ENCODE peak calls at places on chromosomes 5 and 9, in seven cellular contexts. H, T, B, U, I, S and Y are unnamed samples. For H3K36me3, the result is how much of the 10 kb centered on the place peaks cover.

GRCh38 chr5:179196420-179197079 is 136.4 kb downstream of the ZNF354C start:
- DNase-seq in H (no peak), T (no peak), B (no peak), U (no peak), I (no peak), S (no peak), Y (no peak)

GRCh38 chr9:135303280-135303647 is 176.3 kb upstream of the PPP1R26 start:
- DNase-seq in H (no peak), T (no peak), B (no peak), U (no peak), I (no peak), S (no peak), Y (peak)

GRCh38 chr9:125269014-125269397 is 7.4 kb downstream of the GAPVD1 start:
- DNase-seq in H (no peak), T (no peak), B (no peak), U (no peak), I (no peak), S (no peak), Y (no peak)

GRCh38 chr9:131226226-131226625 is 50.1 kb downstream of the FAM78A start:
- DNase-seq in H (no peak), T (no peak), B (no peak), U (no peak), I (no peak), S (no peak), Y (no peak)

GRCh38 chr5:173010547-173011464 is 27.2 kb downstream of the ATP6V0E1 start:
- DNase-seq in H (peak), T (no peak), B (no peak), U (peak), I (no peak), S (peak), Y (peak)

GRCh38 chr5:40754381-40755092 is 1.2 kb downstream of the TTC33 start:
- DNase-seq in H (no peak), T (peak), B (no peak), U (peak), I (no peak), S (no peak), Y (no peak)

GRCh38 chr9:107215381-107215780 is 67.7 kb upstream of the RAD23B start:
- DNase-seq in H (no peak), T (peak), B (no peak), U (peak), I (no peak), S (no peak), Y (no peak)

GRCh38 chr9:84711936-84712335 is 42.4 kb downstream of the NTRK2 start:
- DNase-seq in H (peak), T (peak), B (no peak), U (no peak), I (no peak), S (peak), Y (no peak)

GRCh38 chr5:172168311-172168710 is 19.7 kb downstream of the STK10 start:
- DNase-seq in H (no peak), T (no peak), B (no peak), U (no peak), I (no peak), S (no peak), Y (no peak)

GRCh38 chr5:50759526-50760280 is 93.3 kb downstream of the PARP8 start:
- DNase-seq in H (no peak), T (no peak), B (no peak), U (no peak), I (no peak), S (no peak), Y (no peak)

GRCh38 chr5:133469846-133470245 is 142.5 kb downstream of the FSTL4 start:
- DNase-seq in H (no peak), T (no peak), B (no peak), U (no peak), I (no peak), S (no peak), Y (no peak)

GRCh38 chr9:137441289-137441934 is at the start of gene ENTPD8:
- DNase-seq in H (no peak), T (peak), B (peak), U (no peak), I (no peak), S (no peak), Y (peak)

GRCh38 chr9:111897831-111898144 is 1.2 kb downstream of the UGCG start:
- DNase-seq in H (no peak), T (peak), B (no peak), U (no peak), I (peak), S (no peak), Y (no peak)

GRCh38 chr5:59328801-59329296 is 564.7 kb downstream of the PDE4D start:
- DNase-seq in H (no peak), T (no peak), B (no peak), U (peak), I (no peak), S (no peak), Y (no peak)

GRCh38 chr9:93247099-93247865 is 63.3 kb downstream of the WNK2 start:
- DNase-seq in H (no peak), T (no peak), B (peak), U (no peak), I (no peak), S (no peak), Y (no peak)

GRCh38 chr5:179766021-179766725 is 27.6 kb upstream of the LTC4S start:
- DNase-seq in H (no peak), T (no peak), B (peak), U (peak), I (no peak), S (peak), Y (no peak)

GRCh38 chr5:141814064-141814982 is 63.9 kb downstream of the PCDH1 start:
- DNase-seq in H (peak), T (peak), B (no peak), U (no peak), I (peak), S (peak), Y (peak)

GRCh38 chr5:151005187-151005974 is 15.0 kb upstream of the GPX3 start:
- DNase-seq in H (no peak), T (no peak), B (no peak), U (no peak), I (no peak), S (peak), Y (no peak)

GRCh38 chr5:176817864-176818377 is 7.6 kb downstream of the UNC5A start:
- DNase-seq in H (no peak), T (peak), B (no peak), U (no peak), I (no peak), S (peak), Y (no peak)

GRCh38 chr5:141778211-141778610 is 96.2 kb upstream of the ARAP3 start:
- DNase-seq in H (no peak), T (no peak), B (no peak), U (peak), I (no peak), S (peak), Y (no peak)

GRCh38 chr5:14901462-14902051 is 30.0 kb upstream of the ANKH start:
- DNase-seq in H (no peak), T (no peak), B (no peak), U (peak), I (no peak), S (peak), Y (peak)

GRCh38 chr5:71883745-71884103 is 164.6 kb downstream of the CARTPT start:
- DNase-seq in H (peak), T (no peak), B (no peak), U (no peak), I (no peak), S (no peak), Y (no peak)

GRCh38 chr9:68706579-68707201 is 1.6 kb downstream of the PIP5K1B start:
- DNase-seq in H (no peak), T (no peak), B (no peak), U (no peak), I (no peak), S (no peak), Y (no peak)

GRCh38 chr5:31421806-31422586 is 109.9 kb downstream of the DROSHA start:
- DNase-seq in H (no peak), T (no peak), B (no peak), U (no peak), I (no peak), S (peak), Y (no peak)

GRCh38 chr9:12494411-12494810 is 198.8 kb upstream of the TYRP1 start:
- DNase-seq in H (no peak), T (no peak), B (no peak), U (no peak), I (no peak), S (no peak), Y (no peak)

GRCh38 chr5:171681667-171682066 is 104.0 kb upstream of the SMIM23 start:
- DNase-seq in H (no peak), T (no peak), B (no peak), U (peak), I (no peak), S (no peak), Y (no peak)

GRCh38 chr9:137189297-137190295 is 1.1 kb downstream of the SSNA1 start:
- DNase-seq in H (no peak), T (no peak), B (no peak), U (no peak), I (no peak), S (no peak), Y (no peak)

GRCh38 chr5:124516567-124516966 is 229.9 kb downstream of the ZNF608 start:
- DNase-seq in H (no peak), T (no peak), B (no peak), U (no peak), I (no peak), S (no peak), Y (no peak)

GRCh38 chr5:103487253-103487652 is 75.3 kb downstream of the NUDT12 start:
- DNase-seq in H (no peak), T (no peak), B (no peak), U (peak), I (no peak), S (no peak), Y (no peak)

GRCh38 chr9:108022246-108022935 is 532.8 kb upstream of the KLF4 start:
- DNase-seq in H (no peak), T (no peak), B (no peak), U (no peak), I (no peak), S (no peak), Y (no peak)

DNA sequence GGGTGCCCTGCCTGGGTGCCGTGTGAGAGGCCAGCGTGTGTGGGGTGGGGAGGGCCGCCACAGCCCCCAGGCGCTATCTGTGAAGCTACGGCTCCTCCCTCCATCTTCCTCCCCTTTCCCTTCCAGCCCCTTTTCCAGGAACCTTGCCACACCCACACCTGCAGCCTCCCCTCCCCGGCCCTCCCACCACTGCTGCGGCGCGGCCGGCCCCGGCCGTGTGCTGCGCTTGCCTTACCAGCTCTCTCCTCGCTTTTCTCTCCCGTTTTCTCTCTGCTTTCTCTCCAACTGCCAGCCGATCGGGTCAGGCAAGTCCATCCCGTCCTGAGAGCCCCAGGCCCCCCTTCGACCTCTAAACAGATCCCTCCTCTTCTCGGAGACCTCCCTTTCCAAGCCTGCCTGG is 21.4 kb downstream of the GOLGA2 start:
- DNase-seq in H (no peak), T (no peak), B (peak), U (no peak), I (no peak), S (no peak), Y (no peak)
- H3K36me3 ChIP-seq in H (under half), T (under half), B (under half), U (under half), I (under half), S (under half), Y (under half)

GRCh38 chr9:128412120-128412790 is 8.4 kb upstream of the CERCAM start:
- DNase-seq in H (no peak), T (peak), B (no peak), U (peak), I (peak), S (peak), Y (peak)

GRCh38 chr9:128415222-128415621 is 5.4 kb upstream of the CERCAM start:
- DNase-seq in H (no peak), T (no peak), B (no peak), U (no peak), I (no peak), S (no peak), Y (no peak)

GRCh38 chr9:128416432-128417019 is 4.1 kb upstream of the CERCAM start:
- DNase-seq in H (no peak), T (no peak), B (no peak), U (no peak), I (no peak), S (no peak), Y (no peak)

GRCh38 chr9:128416014-128416413 is 4.6 kb upstream of the CERCAM start:
- DNase-seq in H (no peak), T (peak), B (no peak), U (no peak), I (no peak), S (no peak), Y (peak)

GRCh38 chr9:128414461-128414860 is 6.2 kb upstream of the CERCAM start:
- DNase-seq in H (no peak), T (peak), B (no peak), U (no peak), I (no peak), S (no peak), Y (no peak)
- TF ChIP-seq CTCF in H (no peak), T (peak), B (no peak), U (peak), I (no peak), S (no peak), Y (peak)

DNA sequence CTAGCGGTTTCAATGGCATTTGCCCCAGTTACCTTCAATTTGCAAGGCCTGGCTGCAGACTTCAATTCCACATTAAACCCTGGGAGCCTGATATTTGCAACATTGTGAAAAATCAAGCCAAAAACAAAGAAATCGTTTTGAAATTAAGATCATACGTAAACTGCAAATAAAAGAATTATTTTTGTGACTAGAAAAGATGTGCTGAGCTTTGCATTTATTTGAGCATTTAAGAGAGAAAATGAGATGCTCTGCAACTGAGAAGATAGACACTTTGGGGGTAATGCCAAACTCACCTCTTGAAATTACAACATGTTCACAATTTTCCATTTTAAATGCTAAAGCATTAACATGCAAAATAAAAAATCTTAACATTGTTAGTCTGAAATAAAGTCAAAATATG is 46.6 kb downstream of the CSNK1A1 start:
- DNase-seq in H (no peak), T (no peak), B (no peak), U (no peak), I (no peak), S (no peak), Y (no peak)
- H3K36me3 ChIP-seq in H (half or more), T (half or more), B (under half), U (half or more), I (under half), S (under half), Y (under half)

DNA sequence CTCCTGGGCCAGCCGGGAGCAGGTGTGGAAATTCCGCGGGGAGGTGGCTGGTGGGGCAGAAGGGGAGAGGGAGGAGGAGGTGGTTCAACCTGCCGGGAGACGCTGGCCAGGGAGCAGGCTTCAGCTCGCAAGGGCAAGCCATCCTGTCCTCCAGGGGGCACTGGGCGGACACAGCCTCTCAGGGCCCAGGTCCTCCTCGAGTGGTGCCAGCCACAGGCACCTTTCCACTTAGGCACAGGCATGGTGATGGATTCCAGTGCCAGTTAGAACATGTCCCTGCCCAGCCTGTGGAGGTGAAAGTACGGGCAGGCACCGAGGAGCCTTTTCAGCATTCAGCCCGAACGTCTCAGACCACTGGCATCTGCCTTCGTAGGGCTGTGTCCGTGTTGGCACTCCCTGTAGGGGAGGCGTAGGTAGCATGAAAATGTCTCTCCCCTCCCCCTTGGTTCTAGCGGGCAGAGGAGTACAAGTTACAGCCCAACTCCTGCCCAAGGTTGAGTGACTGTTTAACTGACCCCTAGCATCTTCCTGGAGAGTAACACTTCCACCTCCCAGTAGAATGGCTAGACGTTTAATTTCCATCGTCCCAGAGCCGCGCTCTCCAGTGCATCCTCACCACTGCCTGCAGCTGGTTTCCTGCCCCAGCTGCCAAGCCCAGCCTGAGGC is 48.9 kb downstream of the DAB2IP start:
- DNase-seq in H (peak), T (peak), B (peak), U (peak), I (peak), S (peak), Y (peak)
- TF ChIP-seq CTCF in H (peak), T (peak), B (peak), U (peak), I (peak), S (peak), Y (peak)